ENCODE peak calls at places on chromosomes 6 and 20, in eight cellular contexts. K is anterior cingulate cortex, F is NCI-H2081, U is NCI-H1105 treated with DMSO at 0.1 percent for 48 hours, Q is endodermal cell, S is KG1, N is RCC 7860, Y is choroid plexus epithelial cell. W is an unnamed sample.

GRCh38 chr6:148830614-148831013 is 83.8 kb downstream of the UST start:
- DNase-seq in N (no peak), Q (no peak), K (no peak), Y (no peak), S (peak; percentile 41), U (no peak), F (no peak), W (no peak)

GRCh38 chr6:2695464-2696095 is 55.1 kb downstream of the MYLK4 start:
- DNase-seq in K (no peak), S (peak; percentile 12), N (peak; percentile 31), U (peak; percentile 22), F (no peak), Y (peak; percentile 77), Q (no peak), W (peak; percentile 43)

GRCh38 chr6:4358414-4359107 is 223.2 kb upstream of the ECI2 start:
- DNase-seq in Y (peak; percentile 93), N (peak; percentile 100), Q (peak; percentile 90), K (peak; percentile 91), S (no peak), U (no peak), F (no peak), W (peak; percentile 100)

GRCh38 chr20:51126337-51126736 is 103.4 kb upstream of the KCNG1 start:
- DNase-seq in N (no peak), Y (no peak), Q (no peak), U (no peak), F (no peak), K (no peak), S (no peak), W (no peak)

GRCh38 chr6:39102024-39102820 is 12.8 kb downstream of the SAYSD1 start:
- DNase-seq in N (no peak), Q (peak; percentile 91), Y (peak; percentile 79), K (no peak), S (no peak), F (no peak), U (no peak), W (no peak)

GRCh38 chr6:8029243-8029870 is 34.8 kb downstream of the BLOC1S5 start:
- DNase-seq in K (no peak), F (no peak), Y (peak; percentile 34), U (no peak), Q (no peak), S (no peak), N (no peak), W (no peak)

GRCh38 chr6:1263039-1263849 is 48.7 kb upstream of the FOXQ1 start:
- DNase-seq in Y (peak; percentile 20), Q (peak; percentile 79), S (no peak), K (no peak), N (no peak), U (no peak), F (no peak), W (peak; percentile 83)

GRCh38 chr6:37319856-37320255 is 33.9 kb upstream of the RNF8 start:
- DNase-seq in U (no peak), Q (no peak), N (no peak), K (no peak), Y (no peak), F (no peak), S (no peak), W (no peak)

GRCh38 chr20:45433316-45433715 is 17.4 kb downstream of the PIGT start:
- DNase-seq in F (no peak), Q (no peak), U (no peak), N (peak; percentile 24), Y (peak; percentile 90), K (peak; percentile 87), S (no peak), W (peak; percentile 82)

GRCh38 chr6:135876048-135876447 is 24.5 kb downstream of the PDE7B start:
- DNase-seq in K (no peak), N (no peak), F (no peak), Y (no peak), Q (peak; percentile 52), S (no peak), U (no peak), W (no peak)

GRCh38 chr20:24502184-24502583 is 32.8 kb downstream of the SYNDIG1 start:
- DNase-seq in K (peak; percentile 86), S (no peak), Y (peak; percentile 88), U (no peak), Q (no peak), N (peak; percentile 36), F (no peak), W (peak; percentile 94)

GRCh38 chr6:36757206-36757605 is 59.6 kb downstream of the RAB44 start:
- DNase-seq in N (no peak), S (no peak), Q (no peak), U (no peak), K (no peak), F (no peak), Y (no peak), W (no peak)

GRCh38 chr6:36769676-36770499 is 69.4 kb downstream of the CPNE5 start:
- DNase-seq in Q (peak; percentile 70), Y (peak; percentile 24), U (no peak), S (peak; percentile 26), F (no peak), N (peak; percentile 84), K (no peak), W (peak; percentile 90)

GRCh38 chr20:58755062-58755697 is 62.6 kb downstream of the NPEPL1 start:
- DNase-seq in Q (peak; percentile 36), K (no peak), N (no peak), S (no peak), Y (no peak), U (no peak), F (no peak), W (no peak)

GRCh38 chr20:53957421-53958172 is 112.8 kb downstream of the BCAS1 start:
- DNase-seq in N (no peak), K (no peak), Y (peak; percentile 43), U (no peak), Q (no peak), F (no peak), S (no peak), W (no peak)

GRCh38 chr6:143934867-143935266 is 70.6 kb downstream of the ZC2HC1B start:
- DNase-seq in K (no peak), F (no peak), S (no peak), Y (no peak), U (no peak), Q (no peak), N (no peak), W (no peak)

GRCh38 chr6:131027326-131027725 is 35.7 kb downstream of the EPB41L2 start:
- DNase-seq in N (no peak), F (no peak), Q (no peak), Y (no peak), S (no peak), U (no peak), K (no peak), W (no peak)

GRCh38 chr6:38730136-38730862 is 15.2 kb downstream of the DNAH8 start:
- DNase-seq in N (no peak), F (no peak), Q (no peak), Y (no peak), K (no peak), U (no peak), S (no peak), W (no peak)

GRCh38 chr6:154232013-154232920 is 124.3 kb downstream of the IPCEF1 start:
- DNase-seq in N (no peak), F (no peak), S (no peak), Y (peak; percentile 22), U (no peak), K (no peak), Q (no peak), W (no peak)

GRCh38 chr6:90619221-90619620 is 32.3 kb upstream of the MAP3K7 start:
- DNase-seq in K (no peak), U (no peak), Y (no peak), S (no peak), Q (no peak), N (no peak), F (no peak), W (no peak)

GRCh38 chr20:23869520-23869919 is 10.0 kb downstream of the CST5 start:
- DNase-seq in K (peak; percentile 25), N (no peak), U (no peak), F (no peak), Q (no peak), S (no peak), Y (no peak), W (no peak)